ENCODE peak calls at places on chromosomes 5 and 9, in ten cellular contexts. G is astrocyte of the spinal cord; D is lower leg skin; K is breast epithelium; N is cardiac fibroblast; E is IMR-90; Q is CD8-positive, alpha-beta T cell; S is upper lobe of right lung; A is endodermal cell; M is heart left ventricle. P is an unnamed sample.

GRCh38 chr5:87787640-87788039 is 374.9 kb upstream of the CCNH start:
- DNase-seq in G (no peak), N (no peak), D (no peak), Q (no peak), M (no peak), E (no peak), A (peak), K (no peak), S (no peak), P (no peak)

GRCh38 chr5:168114444-168115017 is 176.9 kb upstream of the WWC1 start:
- DNase-seq in Q (no peak), K (no peak), D (peak), S (peak), E (peak), M (peak), N (peak), A (peak), G (peak), P (no peak)

GRCh38 chr5:174532453-174533126 is 191.8 kb upstream of the MSX2 start:
- DNase-seq in K (peak), D (peak), E (peak), M (peak), G (peak), S (peak), N (peak), Q (no peak), A (peak), P (peak)

GRCh38 chr5:56359429-56359781 is 126.3 kb upstream of the ANKRD55 start:
- DNase-seq in Q (no peak), E (no peak), A (no peak), M (no peak), G (no peak), K (no peak), N (no peak), D (no peak), S (no peak), P (no peak)

GRCh38 chr9:20219437-20219836 is 402.9 kb downstream of the MLLT3 start:
- DNase-seq in Q (no peak), E (no peak), S (no peak), D (no peak), N (no peak), K (no peak), G (no peak), A (no peak), M (no peak), P (no peak)

GRCh38 chr9:119902611-119903010 is 533.4 kb upstream of the BRINP1 start:
- DNase-seq in G (no peak), D (no peak), Q (no peak), K (no peak), M (no peak), A (no peak), S (no peak), N (no peak), E (no peak), P (no peak)

GRCh38 chr5:125112196-125112595 is 365.8 kb upstream of the ZNF608 start:
- DNase-seq in S (no peak), Q (no peak), N (peak), M (no peak), A (no peak), G (peak), D (no peak), K (no peak), E (peak), P (no peak)

GRCh38 chr5:108381034-108381954 is 604 bp downstream of the FBXL17 start:
- DNase-seq in N (peak), M (peak), E (peak), A (peak), D (peak), S (peak), K (peak), G (peak), Q (peak), P (peak)

GRCh38 chr5:73901455-73901854 is 275.5 kb downstream of the ARHGEF28 start:
- DNase-seq in Q (no peak), S (no peak), A (peak), E (no peak), D (no peak), G (no peak), K (peak), N (no peak), M (no peak), P (no peak)

GRCh38 chr5:138138949-138139775 is at the start of gene NME5:
- DNase-seq in S (peak), N (peak), Q (no peak), M (peak), E (peak), K (peak), G (peak), A (peak), D (no peak), P (no peak)

GRCh38 chr9:105976257-105976656 is 281.9 kb downstream of the TMEM38B start:
- DNase-seq in N (no peak), A (peak), G (no peak), M (no peak), E (no peak), D (no peak), S (no peak), K (no peak), Q (no peak), P (no peak)

GRCh38 chr5:157205708-157206107 is 25.1 kb downstream of the ITK start:
- DNase-seq in A (no peak), K (no peak), G (no peak), S (no peak), M (no peak), N (no peak), Q (no peak), D (no peak), E (no peak), P (no peak)

GRCh38 chr9:77447646-77448045 is 200.5 kb downstream of the GNA14 start:
- DNase-seq in M (no peak), K (no peak), S (no peak), G (no peak), D (no peak), Q (no peak), E (no peak), N (no peak), A (no peak), P (no peak)

GRCh38 chr5:176847726-176848290 is 37.4 kb downstream of the UNC5A start:
- DNase-seq in D (no peak), N (no peak), S (no peak), G (no peak), K (no peak), E (no peak), Q (no peak), M (no peak), A (no peak), P (no peak)

GRCh38 chr5:61673007-61673735 is 341.1 kb downstream of the ZSWIM6 start:
- DNase-seq in Q (no peak), D (no peak), M (no peak), N (peak), G (peak), K (no peak), E (peak), A (no peak), S (no peak), P (no peak)

GRCh38 chr5:95759005-95759404 is 27.9 kb downstream of the RHOBTB3 start:
- DNase-seq in Q (no peak), M (no peak), S (no peak), D (no peak), K (no peak), E (no peak), G (no peak), N (no peak), A (no peak), P (no peak)

GRCh38 chr5:149452007-149452664 is 73.0 kb upstream of the IL17B start:
- DNase-seq in K (no peak), Q (no peak), N (peak), S (peak), M (peak), E (peak), A (peak), G (peak), D (no peak), P (no peak)

GRCh38 chr5:177304392-177305119 is 957 bp downstream of the PRELID1 start:
- DNase-seq in G (no peak), M (peak), D (no peak), A (no peak), Q (no peak), K (no peak), E (peak), N (no peak), S (no peak), P (no peak)

GRCh38 chr5:134175874-134176522 is 752 bp downstream of the SKP1 start:
- DNase-seq in G (peak), Q (peak), S (no peak), N (peak), K (no peak), D (no peak), M (peak), E (peak), A (no peak), P (no peak)

GRCh38 chr9:106745876-106746275 is 117.1 kb upstream of the ZNF462 start:
- DNase-seq in D (no peak), S (no peak), Q (no peak), E (no peak), M (no peak), G (no peak), N (no peak), A (no peak), K (no peak), P (no peak)

GRCh38 chr9:38687389-38687842 is 32.5 kb downstream of the FAM240B start:
- DNase-seq in M (peak), D (no peak), K (peak), G (peak), Q (peak), A (peak), E (no peak), S (peak), N (peak), P (no peak)

GRCh38 chr5:94621763-94622162 is 3.3 kb downstream of the SLF1 start:
- DNase-seq in D (no peak), A (no peak), Q (no peak), G (no peak), E (no peak), N (peak), S (no peak), K (no peak), M (no peak), P (no peak)

GRCh38 chr5:57221049-57221568 is 47.2 kb downstream of the GPBP1 start:
- DNase-seq in A (no peak), M (no peak), G (peak), D (no peak), K (no peak), S (no peak), Q (no peak), E (peak), N (peak), P (no peak)

GRCh38 chr5:176438959-176439757 is 9.0 kb upstream of the FAF2 start:
- DNase-seq in D (no peak), E (peak), Q (no peak), G (peak), S (no peak), A (peak), N (peak), M (no peak), K (no peak), P (no peak)

GRCh38 chr9:108049026-108049591 is 559.5 kb upstream of the KLF4 start:
- DNase-seq in S (no peak), G (peak), D (no peak), K (peak), N (peak), Q (no peak), M (no peak), A (no peak), E (peak), P (no peak)

GRCh38 chr5:150600951-150601773 is 39.3 kb upstream of the SYNPO start:
- DNase-seq in M (peak), S (no peak), E (no peak), A (no peak), D (no peak), G (no peak), K (no peak), N (no peak), Q (no peak), P (no peak)

GRCh38 chr5:138874771-138875628 is at the start of gene LRRTM2:
- DNase-seq in D (no peak), M (no peak), A (no peak), K (no peak), G (peak), E (peak), S (no peak), Q (no peak), N (peak), P (no peak)

DNA sequence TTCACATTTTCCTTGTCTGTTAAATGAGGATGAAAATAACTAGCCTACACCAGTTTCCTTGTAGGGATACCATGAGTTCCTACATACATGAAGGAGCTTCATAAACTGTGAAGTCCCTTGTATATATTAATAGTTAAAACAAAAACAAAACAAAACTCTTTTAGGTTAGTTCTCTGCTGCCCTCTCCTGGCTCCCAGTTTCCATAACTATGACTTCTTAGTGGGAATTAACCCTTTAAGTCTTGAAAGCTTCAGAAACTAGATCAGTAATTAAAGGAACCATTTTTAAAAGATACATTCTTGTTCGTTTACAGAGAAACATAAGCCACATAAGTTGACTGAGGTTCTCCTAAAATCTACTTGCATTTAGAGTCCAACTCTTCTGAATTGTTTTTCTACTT is 500.0 kb upstream of the C9orf72 start:
- DNase-seq in K (no peak), N (peak), E (peak), S (no peak), M (no peak), G (peak), Q (no peak), D (no peak), A (peak), P (no peak)
- TF ChIP-seq CTCF in K (no peak), N (peak), E (peak), S (peak), M (peak), G (peak), Q (no peak), D (no peak), A (peak), P (no peak)

GRCh38 chr5:115214541-115214940 is 44.8 kb upstream of the TRIM36 start:
- DNase-seq in D (no peak), G (no peak), M (no peak), Q (no peak), A (no peak), S (no peak), N (no peak), K (no peak), E (peak), P (no peak)

GRCh38 chr5:115209279-115209678 is 39.6 kb upstream of the TRIM36 start:
- DNase-seq in M (no peak), D (peak), N (peak), G (no peak), E (peak), A (no peak), S (no peak), K (no peak), Q (no peak), P (no peak)
- H3K4me3 ChIP-seq in M (no peak), D (no peak), N (no peak), G (no peak), E (no peak), A (no peak), S (no peak), K (no peak), Q (no peak), P (no peak)

DNA sequence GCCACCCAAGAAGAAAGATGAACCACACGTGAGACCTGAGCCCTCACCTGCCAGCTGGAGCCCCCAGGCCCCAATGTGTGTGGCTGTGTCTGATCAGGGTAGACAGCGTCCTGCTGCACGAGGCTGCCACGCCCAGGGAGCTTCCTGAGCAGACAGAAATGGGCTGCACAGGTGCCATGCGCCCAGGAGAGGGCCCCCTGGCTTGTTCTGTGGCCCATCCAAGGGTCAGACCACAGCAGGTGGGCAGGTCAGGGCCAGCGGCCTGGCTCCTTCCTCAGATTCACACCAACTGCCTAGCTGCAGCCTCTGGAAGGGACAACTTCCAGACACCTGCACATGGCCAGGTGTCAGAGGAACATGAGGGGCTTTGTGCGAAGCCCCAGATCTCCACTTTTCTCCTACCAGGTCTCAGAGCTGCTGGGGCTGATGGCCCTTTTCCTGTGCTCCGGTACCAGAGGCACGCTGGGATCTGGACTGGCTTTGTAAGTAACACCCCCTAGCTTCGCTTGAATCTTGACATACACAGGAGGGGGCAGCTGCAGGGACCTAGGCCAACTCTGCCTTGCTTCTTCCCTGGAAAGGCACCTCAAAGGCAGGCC is 10.8 kb downstream of the SARDH start:
- DNase-seq in K (no peak), A (peak), G (no peak), M (no peak), S (peak), Q (no peak), N (no peak), D (no peak), E (no peak), P (no peak)
- TF ChIP-seq CTCF in K (no peak), A (no peak), G (no peak), M (no peak), S (no peak), Q (no peak), N (no peak), D (no peak), E (no peak), P (no peak)

GRCh38 chr5:43515678-43516048 is 715 bp upstream of the C5orf34 start:
- DNase-seq in A (no peak), Q (no peak), S (no peak), G (no peak), M (no peak), N (no peak), D (no peak), E (no peak), K (no peak), P (no peak)
- H3K4me3 ChIP-seq in A (peak), Q (peak), S (peak), G (peak), M (peak), N (peak), D (peak), E (peak), K (peak), P (peak)

GRCh38 chr9:134187110-134187531 is 22.8 kb upstream of the RNU6ATAC start:
- DNase-seq in G (no peak), N (no peak), M (peak), E (no peak), K (no peak), S (peak), D (no peak), Q (no peak), A (no peak), P (peak)
- TF ChIP-seq CTCF in G (no peak), N (no peak), M (no peak), E (no peak), K (no peak), S (peak), D (no peak), Q (no peak), A (no peak), P (no peak)

P was measured in coronary artery.